ENCODE peak calls at places on chromosomes 1 and 21, in five cellular contexts. G is dorsolateral prefrontal cortex, A is natural killer cell, E is neural progenitor cell, O is HFF-Myc. N is an unnamed sample.

GRCh38 chr1:235068155-235069121 is 60.2 kb downstream of the TOMM20 start:
- DNase-seq in E (no peak), O (no peak), G (no peak), A (no peak), N (no peak)

GRCh38 chr1:96116707-96117106 is 604.9 kb upstream of the PTBP2 start:
- DNase-seq in G (no peak), E (peak; percentile 22), O (no peak), A (no peak), N (no peak)

GRCh38 chr1:7447093-7447492 is 324.0 kb upstream of the VAMP3 start:
- DNase-seq in G (no peak), A (no peak), E (no peak), O (no peak), N (no peak)

GRCh38 chr1:39671433-39671792 is 494 bp downstream of the NT5C1A start:
- DNase-seq in O (no peak), G (peak; percentile 72), A (no peak), E (peak; percentile 69), N (no peak)

GRCh38 chr1:49364676-49365075 is 588.0 kb upstream of the BEND5 start:
- DNase-seq in A (no peak), E (no peak), O (no peak), G (no peak), N (no peak)

GRCh38 chr21:27761623-27762022 is 794.7 kb upstream of the ADAMTS5 start:
- DNase-seq in O (no peak), E (no peak), A (no peak), G (no peak), N (no peak)

GRCh38 chr1:71638081-71638766 is 557.4 kb upstream of the ZRANB2 start:
- DNase-seq in E (no peak), A (no peak), G (no peak), O (no peak), N (no peak)

GRCh38 chr1:5690291-5690690 is 301.9 kb downstream of the NPHP4 start:
- DNase-seq in E (no peak), A (no peak), G (no peak), O (no peak), N (no peak)

GRCh38 chr1:17923684-17924083 is 168.6 kb downstream of the ACTL8 start:
- DNase-seq in O (no peak), G (peak; percentile 74), E (no peak), A (no peak), N (no peak)

GRCh38 chr1:92951141-92951582 is 10.1 kb downstream of the DIPK1A start:
- DNase-seq in A (no peak), O (no peak), E (no peak), G (no peak), N (no peak)

GRCh38 chr1:7868085-7868780 is 15.4 kb upstream of the UTS2 start:
- DNase-seq in A (no peak), O (no peak), G (no peak), E (no peak), N (no peak)

GRCh38 chr21:35212393-35213127 is 163.5 kb upstream of the RUNX1 start:
- DNase-seq in G (no peak), E (no peak), A (no peak), O (no peak), N (no peak)

GRCh38 chr21:35208117-35208516 is 159.0 kb upstream of the RUNX1 start:
- DNase-seq in E (no peak), A (no peak), G (no peak), O (no peak), N (no peak)

GRCh38 chr21:35211767-35212166 is 162.7 kb upstream of the RUNX1 start:
- DNase-seq in E (no peak), A (no peak), G (no peak), O (no peak), N (no peak)

GRCh38 chr21:35208810-35209517 is 159.9 kb upstream of the RUNX1 start:
- DNase-seq in A (no peak), E (no peak), G (no peak), O (no peak), N (no peak)

GRCh38 chr21:35210093-35210492 is 161.0 kb upstream of the RUNX1 start:
- DNase-seq in G (no peak), A (no peak), O (no peak), E (no peak), N (no peak)
- TF ChIP-seq CTCF in G (no peak), A (no peak), O (no peak), E (no peak), N (no peak)

DNA sequence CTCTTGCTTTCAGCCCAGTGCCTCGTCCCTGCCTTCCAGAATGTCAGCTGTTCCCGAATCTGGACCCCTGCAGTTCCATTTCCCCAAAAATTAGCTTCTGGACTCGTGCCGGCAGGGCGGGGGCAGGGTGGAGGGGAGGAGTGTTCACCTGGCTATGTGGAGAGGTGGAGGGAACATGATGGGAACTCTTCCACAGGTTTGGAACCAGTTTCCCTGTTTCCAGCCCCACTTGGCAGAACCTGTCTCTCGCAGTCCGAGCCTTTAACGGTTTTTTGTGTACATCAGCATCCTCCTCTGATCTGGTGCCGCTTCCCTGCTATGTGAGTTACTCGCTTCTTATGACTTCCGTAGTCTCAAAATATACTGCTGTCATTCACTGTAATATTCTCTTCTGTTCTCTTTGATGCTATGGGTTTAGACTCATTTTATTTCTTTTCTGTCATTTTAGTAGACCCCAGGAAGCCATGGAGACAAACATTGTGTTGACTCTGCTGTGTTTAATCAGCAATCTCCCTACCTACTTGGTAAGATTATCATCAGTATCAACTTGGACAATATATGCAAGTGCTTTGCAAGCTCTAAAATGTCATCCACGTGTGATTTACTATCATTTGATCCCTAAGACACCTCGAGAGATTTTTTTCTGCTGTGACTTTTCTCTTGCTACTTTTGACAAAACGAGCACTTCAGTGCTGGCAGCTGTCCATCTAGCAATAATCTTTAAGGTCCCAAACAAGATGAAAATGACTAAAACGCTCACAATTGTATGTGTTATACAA is 33.3 kb upstream of the HNRNPU start:
- DNase-seq in G (no peak), A (no peak), E (no peak), O (no peak), N (no peak)
- TF ChIP-seq CTCF in G (no peak), A (no peak), E (no peak), O (no peak), N (no peak)

DNA sequence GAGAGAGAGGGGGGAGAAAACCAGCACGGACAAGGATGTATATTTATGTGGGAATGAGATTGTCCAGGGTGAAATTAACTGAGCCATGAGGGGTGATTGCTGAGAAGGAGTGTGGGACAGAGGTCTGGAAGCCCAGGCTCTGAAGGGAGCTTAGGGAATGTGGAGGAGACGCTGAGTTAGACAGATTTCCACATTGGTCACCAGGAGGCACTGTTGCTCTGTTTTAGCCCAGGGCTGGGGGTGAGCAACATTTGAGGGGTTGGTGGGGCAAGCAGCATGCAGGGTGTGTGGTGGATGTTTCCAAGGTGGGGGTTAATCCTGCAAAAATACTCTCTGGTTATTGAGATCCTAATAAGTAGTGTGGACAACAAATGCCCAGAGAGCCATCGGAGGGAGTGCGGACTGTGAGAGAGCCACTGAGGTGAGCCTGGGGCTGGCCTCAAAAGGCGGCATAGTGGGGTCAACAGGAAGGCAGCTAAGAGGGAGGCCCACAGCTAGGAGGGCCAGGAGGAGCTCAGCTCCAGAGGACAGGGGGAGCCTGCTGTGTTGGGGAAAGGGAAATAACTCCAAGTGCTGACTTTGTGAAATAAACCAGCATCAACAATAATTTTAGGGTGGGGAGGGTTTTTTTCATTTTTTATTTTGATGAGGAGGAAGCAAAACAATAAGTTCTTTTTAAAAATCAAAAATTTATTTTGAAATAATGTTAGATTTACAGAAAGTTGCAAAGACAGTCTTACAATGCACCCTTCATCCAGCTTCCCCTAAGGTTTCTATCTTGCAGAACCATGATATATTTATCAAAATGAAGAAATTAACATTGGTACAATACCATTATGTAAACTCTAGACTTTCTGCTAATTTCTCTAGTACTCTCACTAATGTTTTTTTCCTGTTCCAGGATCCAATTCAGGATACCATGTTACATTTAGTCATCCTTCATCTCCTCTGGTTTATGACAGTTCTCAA is 82.8 kb upstream of the CD34 start:
- DNase-seq in E (peak; percentile 55), A (no peak), O (no peak), G (no peak), N (no peak)
- TF ChIP-seq CTCF in E (peak; percentile 65), A (no peak), O (peak; percentile 45), G (no peak), N (peak; percentile 46)

DNA sequence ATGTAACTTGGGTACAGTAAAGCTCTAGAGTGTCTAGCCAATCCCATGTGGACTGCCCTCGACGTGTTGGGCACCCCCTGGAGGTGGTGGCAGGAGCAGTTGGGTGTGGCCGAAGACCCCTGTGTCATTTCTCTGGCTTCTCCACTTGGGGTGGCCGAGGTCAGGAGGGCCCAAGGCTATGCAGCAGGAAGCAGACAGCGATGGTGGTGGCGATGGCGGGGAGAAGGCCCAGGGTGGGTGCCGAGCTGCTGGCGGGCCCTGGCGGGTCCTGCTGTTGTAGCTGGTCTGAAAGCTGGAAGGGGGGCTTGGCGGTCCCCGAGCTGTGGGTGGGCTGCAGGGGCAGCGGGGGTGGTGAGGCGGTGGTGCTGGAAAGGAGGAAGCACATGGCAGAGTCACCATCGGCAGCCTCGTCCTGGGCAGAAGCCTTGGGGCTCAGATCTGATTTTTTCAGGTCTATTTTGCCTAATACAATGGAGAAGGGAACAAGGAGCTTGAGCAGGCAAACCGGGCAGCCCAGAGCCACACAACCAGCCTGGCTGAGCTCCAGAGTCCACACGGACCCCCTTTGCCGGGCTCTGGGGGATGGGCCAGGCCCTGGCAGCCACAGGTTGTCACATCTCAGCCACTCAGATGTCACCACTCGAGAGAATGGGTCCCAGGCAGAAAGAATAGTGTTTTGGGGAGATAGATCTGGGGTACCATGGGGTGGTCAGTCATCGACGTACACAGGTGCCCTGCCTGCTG is 231.3 kb downstream of the TRABD2B start:
- DNase-seq in A (no peak), O (no peak), E (no peak), G (no peak), N (no peak)
- TF ChIP-seq CTCF in A (no peak), O (no peak), E (no peak), G (no peak), N (no peak)